ENCODE peak calls at places on chromosomes 1 and 21, in five cellular contexts. B is fibroblast of the aortic adventitia, G is DMS153, O is NCI-H510A, T is thoracic aorta. A is an unnamed sample.

GRCh38 chr1:57162607-57163235 is 196.9 kb upstream of the C8B start:
- DNase-seq in T (no peak), O (no peak), B (no peak), G (no peak), A (no peak)

GRCh38 chr1:212542761-212543187 is 65.8 kb upstream of the ATF3 start:
- DNase-seq in G (no peak), B (no peak), O (no peak), T (no peak), A (peak; percentile 49)

GRCh38 chr21:43866659-43867331 is 1.8 kb downstream of the AGPAT3 start:
- DNase-seq in B (no peak), G (no peak), O (no peak), T (no peak), A (no peak)

GRCh38 chr1:235913311-235913710 is 46.6 kb upstream of the LYST start:
- DNase-seq in T (no peak), B (no peak), G (no peak), O (no peak), A (no peak)

GRCh38 chr1:174519845-174520244 is 72.1 kb downstream of the GPR52 start:
- DNase-seq in T (no peak), G (no peak), B (no peak), O (no peak), A (no peak)

GRCh38 chr1:22670352-22670964 is 17.4 kb downstream of the C1QB start:
- DNase-seq in O (no peak), G (no peak), B (no peak), T (no peak), A (no peak)

GRCh38 chr1:21865943-21866628 is 54.0 kb downstream of the LDLRAD2 start:
- DNase-seq in T (no peak), O (peak; percentile 49), B (no peak), G (no peak), A (peak; percentile 58)

GRCh38 chr1:59926381-59927243 is at the start of gene CYP2J2:
- DNase-seq in G (peak; percentile 27), O (peak; percentile 69), T (no peak), B (peak; percentile 3), A (no peak)

GRCh38 chr1:52976183-52977035 is 49.3 kb downstream of the SCP2 start:
- DNase-seq in B (no peak), G (no peak), T (no peak), O (no peak), A (no peak)

GRCh38 chr1:192147221-192147620 is 11.0 kb upstream of the RGS18 start:
- DNase-seq in B (peak; percentile 39), O (no peak), G (no peak), T (no peak), A (no peak)

GRCh38 chr1:177444997-177445746 is 274.4 kb downstream of the BRINP2 start:
- DNase-seq in T (no peak), B (no peak), G (peak; percentile 37), O (no peak), A (no peak)

GRCh38 chr1:55702064-55702463 is 486.9 kb upstream of the USP24 start:
- DNase-seq in T (no peak), B (peak; percentile 42), O (no peak), G (no peak), A (no peak)